ENCODE peak calls at places on chromosomes 1 and 21, in nine cellular contexts. One of them, this sample, is unnamed.

GRCh38 chr1:33257759-33258712 is 1.7 kb downstream of the ZNF362 start:
- DNase-seq in myocyte: no peak
- DNase-seq in sciatic nerve: no peak
- DNase-seq in NCI-H748 treated with DMSO at 0.1 percent for 48 hours: no peak
- DNase-seq in type B pancreatic cell: no peak
- DNase-seq in astrocyte: no peak
- DNase-seq in NCI-H2081: no peak
- DNase-seq in omental fat pad: no peak
- DNase-seq in CD14-positive monocyte: no peak
- DNase-seq in this sample: no peak

GRCh38 chr1:39575191-39576015 is 1.2 kb downstream of the PABPC4 start:
- DNase-seq in NCI-H2081: peak; percentile 53
- DNase-seq in myocyte: peak; percentile 80
- DNase-seq in omental fat pad: peak; percentile 56
- DNase-seq in type B pancreatic cell: no peak
- DNase-seq in NCI-H748 treated with DMSO at 0.1 percent for 48 hours: peak; percentile 85
- DNase-seq in CD14-positive monocyte: peak; percentile 69
- DNase-seq in astrocyte: peak; percentile 64
- DNase-seq in sciatic nerve: peak; percentile 77
- DNase-seq in this sample: peak; percentile 84

GRCh38 chr1:58430355-58431335 is 115.9 kb downstream of the OMA1 start:
- DNase-seq in myocyte: peak; percentile 13
- DNase-seq in NCI-H2081: no peak
- DNase-seq in CD14-positive monocyte: no peak
- DNase-seq in astrocyte: peak; percentile 57
- DNase-seq in type B pancreatic cell: no peak
- DNase-seq in NCI-H748 treated with DMSO at 0.1 percent for 48 hours: no peak
- DNase-seq in omental fat pad: no peak
- DNase-seq in sciatic nerve: no peak
- DNase-seq in this sample: no peak

GRCh38 chr21:40765771-40766170 is 81.2 kb downstream of the DSCAM start:
- DNase-seq in astrocyte: no peak
- DNase-seq in myocyte: no peak
- DNase-seq in omental fat pad: no peak
- DNase-seq in type B pancreatic cell: no peak
- DNase-seq in CD14-positive monocyte: no peak
- DNase-seq in NCI-H748 treated with DMSO at 0.1 percent for 48 hours: no peak
- DNase-seq in NCI-H2081: peak; percentile 3
- DNase-seq in sciatic nerve: no peak
- DNase-seq in this sample: no peak

GRCh38 chr1:44713321-44713781 is 17.6 kb downstream of the RNU5D-1 start:
- DNase-seq in omental fat pad: no peak
- DNase-seq in sciatic nerve: no peak
- DNase-seq in CD14-positive monocyte: no peak
- DNase-seq in myocyte: peak; percentile 83
- DNase-seq in NCI-H2081: peak; percentile 65
- DNase-seq in type B pancreatic cell: no peak
- DNase-seq in NCI-H748 treated with DMSO at 0.1 percent for 48 hours: no peak
- DNase-seq in astrocyte: no peak
- DNase-seq in this sample: no peak

GRCh38 chr1:151512801-151513625 is 1.8 kb downstream of the CGN start:
- DNase-seq in NCI-H2081: no peak
- DNase-seq in type B pancreatic cell: peak; percentile 71
- DNase-seq in sciatic nerve: no peak
- DNase-seq in CD14-positive monocyte: no peak
- DNase-seq in astrocyte: no peak
- DNase-seq in omental fat pad: no peak
- DNase-seq in myocyte: no peak
- DNase-seq in NCI-H748 treated with DMSO at 0.1 percent for 48 hours: no peak
- DNase-seq in this sample: peak; percentile 87

GRCh38 chr1:12294076-12294475 is 64.2 kb downstream of the VPS13D start:
- DNase-seq in NCI-H2081: no peak
- DNase-seq in omental fat pad: no peak
- DNase-seq in myocyte: no peak
- DNase-seq in sciatic nerve: no peak
- DNase-seq in CD14-positive monocyte: no peak
- DNase-seq in type B pancreatic cell: no peak
- DNase-seq in astrocyte: peak; percentile 77
- DNase-seq in NCI-H748 treated with DMSO at 0.1 percent for 48 hours: no peak
- DNase-seq in this sample: no peak

GRCh38 chr1:221708076-221708571 is 33.8 kb downstream of the DUSP10 start:
- DNase-seq in sciatic nerve: no peak
- DNase-seq in myocyte: peak; percentile 92
- DNase-seq in omental fat pad: no peak
- DNase-seq in type B pancreatic cell: no peak
- DNase-seq in astrocyte: peak; percentile 76
- DNase-seq in CD14-positive monocyte: peak; percentile 87
- DNase-seq in NCI-H2081: no peak
- DNase-seq in NCI-H748 treated with DMSO at 0.1 percent for 48 hours: no peak
- DNase-seq in this sample: no peak

GRCh38 chr1:57079454-57080157 is 113.8 kb upstream of the C8B start:
- DNase-seq in sciatic nerve: no peak
- DNase-seq in myocyte: no peak
- DNase-seq in astrocyte: no peak
- DNase-seq in omental fat pad: no peak
- DNase-seq in NCI-H748 treated with DMSO at 0.1 percent for 48 hours: no peak
- DNase-seq in NCI-H2081: no peak
- DNase-seq in CD14-positive monocyte: no peak
- DNase-seq in type B pancreatic cell: no peak
- DNase-seq in this sample: no peak